ENCODE peak calls at places on chromosomes 5 and 9, in five cellular contexts. A is ovary, M is IMR-90, W is A549, C is tibial nerve. D is an unnamed sample. For H3K4me1, the result is how much of the 10 kb centered on the place peaks cover.

GRCh38 chr5:65102826-65103673 is 334.3 kb downstream of the CWC27 start:
- DNase-seq in C (peak), M (peak), A (peak), W (peak), D (peak)

GRCh38 chr5:20307391-20307790 is 319.4 kb upstream of the CDH18 start:
- DNase-seq in A (no peak), M (no peak), W (no peak), C (no peak), D (no peak)

GRCh38 chr5:9168791-9169611 is 376.9 kb downstream of the SEMA5A start:
- DNase-seq in W (no peak), M (peak), A (no peak), C (no peak), D (no peak)

GRCh38 chr9:5453673-5454072 is 3.3 kb downstream of the CD274 start:
- DNase-seq in C (no peak), W (no peak), M (no peak), A (no peak), D (no peak)

GRCh38 chr9:129151469-129151868 is 26.6 kb downstream of the IER5L start:
- DNase-seq in W (no peak), C (no peak), A (no peak), M (no peak), D (no peak)

GRCh38 chr5:61918606-61919005 is 387.4 kb upstream of the KIF2A start:
- DNase-seq in M (no peak), A (no peak), C (no peak), W (no peak), D (no peak)

GRCh38 chr5:65766159-65766558 is 44.2 kb downstream of the NLN start:
- DNase-seq in C (no peak), M (no peak), A (no peak), W (no peak), D (no peak)

GRCh38 chr5:178460598-178461425 is 129.4 kb downstream of the COL23A1 start:
- DNase-seq in M (peak), A (peak), C (peak), W (peak), D (peak)

GRCh38 chr9:92187989-92188714 is 72.9 kb upstream of the SPTLC1 start:
- DNase-seq in C (no peak), A (no peak), M (no peak), W (no peak), D (no peak)

GRCh38 chr5:96703985-96704384 is 41.8 kb downstream of the CAST start:
- DNase-seq in A (no peak), W (no peak), C (no peak), M (peak), D (peak)
- H3K4me1 ChIP-seq in A (under half), W (half or more), C (under half), M (under half), D (under half)

GRCh38 chr5:124651663-124652513 is 94.6 kb downstream of the ZNF608 start:
- DNase-seq in A (peak), M (no peak), W (peak), C (peak), D (peak)
- TF ChIP-seq POLR2A in A (no peak), M (peak), W (peak), C (no peak), D (peak)

GRCh38 chr5:17020586-17021362 is 84.7 kb upstream of the MYO10 start:
- DNase-seq in A (no peak), M (peak), C (no peak), W (no peak), D (no peak)

GRCh38 chr5:17022296-17022695 is 86.2 kb upstream of the MYO10 start:
- DNase-seq in M (no peak), W (no peak), C (no peak), A (no peak), D (no peak)

GRCh38 chr5:17018871-17019270 is 82.8 kb upstream of the MYO10 start:
- DNase-seq in M (no peak), A (no peak), W (no peak), C (no peak), D (no peak)

GRCh38 chr5:17019324-17019723 is 83.2 kb upstream of the MYO10 start:
- DNase-seq in A (no peak), W (no peak), M (peak), C (no peak), D (no peak)

DNA sequence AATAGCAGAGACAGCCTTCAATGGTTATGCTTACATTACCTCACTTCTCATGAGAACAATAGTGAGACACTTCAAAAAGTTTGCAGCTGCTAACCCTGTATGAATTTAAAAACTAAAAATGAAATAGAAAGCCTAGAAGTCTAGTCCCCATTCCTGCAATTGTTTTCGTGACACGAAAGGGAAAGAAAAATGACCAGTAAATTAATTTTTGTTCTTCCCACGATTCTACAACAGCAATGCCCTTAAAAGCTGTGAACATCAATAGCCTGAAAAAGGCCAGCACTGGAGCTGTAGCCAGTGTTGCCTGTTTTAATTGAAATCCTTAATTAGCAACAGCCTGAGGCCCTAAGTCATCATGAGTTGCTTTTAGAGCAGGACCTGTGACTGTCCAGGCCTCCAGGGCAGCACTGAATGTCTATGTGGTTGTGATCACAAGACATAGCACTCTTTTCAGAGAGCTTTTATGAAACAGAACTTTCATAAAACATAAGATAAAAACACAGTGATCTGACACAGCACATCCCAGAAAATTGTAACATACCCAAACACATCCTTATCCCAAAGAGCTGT is 85.4 kb upstream of the MYO10 start:
- DNase-seq in A (no peak), W (no peak), M (peak), C (no peak), D (no peak)
- H3K4me1 ChIP-seq in A (under half), W (under half), M (under half), C (under half), D (under half)

DNA sequence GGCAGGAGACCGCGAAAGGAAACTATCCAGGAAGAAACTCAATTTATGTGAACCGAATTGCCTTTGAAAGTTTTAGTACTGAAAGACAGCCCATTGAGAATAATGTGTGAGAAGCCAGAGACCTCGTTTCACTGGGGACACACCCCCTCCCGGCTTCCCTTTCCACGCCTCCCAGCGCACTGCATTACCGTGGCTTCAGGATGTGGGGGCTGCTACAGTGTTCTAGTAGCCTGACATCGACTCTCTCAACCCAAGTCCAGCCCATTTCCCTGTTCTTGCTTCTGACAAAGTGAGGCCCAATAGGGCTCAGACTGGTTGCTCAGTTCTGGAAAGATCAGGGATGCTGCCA is 3.5 kb downstream of the PAX5 start:
- DNase-seq in A (no peak), W (no peak), M (no peak), C (no peak), D (no peak)
- TF ChIP-seq POLR2A in A (no peak), W (no peak), M (no peak), C (no peak), D (no peak)

GRCh38 chr5:177302354-177303110 is 987 bp downstream of the RAB24 start:
- DNase-seq in C (no peak), W (no peak), M (peak), A (no peak), D (no peak)
- H3K4me1 ChIP-seq in C (under half), W (under half), M (under half), A (under half), D (under half)

GRCh38 chr5:132830436-132831094 is at the start of gene SHROOM1:
- DNase-seq in W (peak), C (no peak), A (peak), M (peak), D (no peak)

GRCh38 chr5:132828846-132829494 is 1.5 kb downstream of the SHROOM1 start:
- DNase-seq in M (no peak), A (no peak), W (no peak), C (no peak), D (no peak)

GRCh38 chr5:132827943-132828673 is 2.3 kb downstream of the SHROOM1 start:
- DNase-seq in C (no peak), M (no peak), W (no peak), A (no peak), D (no peak)

GRCh38 chr5:132831095-132831860 is 831 bp upstream of the SHROOM1 start:
- DNase-seq in W (no peak), A (no peak), C (no peak), M (no peak), D (no peak)

GRCh38 chr5:132829742-132830435 is 558 bp downstream of the SHROOM1 start:
- DNase-seq in W (peak), C (peak), M (peak), A (peak), D (peak)
- TF ChIP-seq POLR2A in W (peak), C (no peak), M (peak), A (no peak), D (no peak)

GRCh38 chr9:95495529-95495928 is 21.2 kb downstream of the PTCH1 start:
- DNase-seq in M (no peak), C (no peak), A (no peak), W (no peak), D (no peak)
- H3K4me1 ChIP-seq in M (under half), C (under half), A (under half), W (under half), D (under half)

GRCh38 chr9:130692365-130692764 is 1.2 kb upstream of the EXOSC2 start:
- DNase-seq in C (no peak), M (no peak), W (peak), A (peak), D (no peak)

GRCh38 chr9:130694205-130694604 is 625 bp downstream of the EXOSC2 start:
- DNase-seq in M (no peak), A (no peak), C (no peak), W (no peak), D (no peak)

GRCh38 chr9:130693101-130693425 is 517 bp upstream of the EXOSC2 start:
- DNase-seq in A (no peak), W (no peak), C (no peak), M (no peak), D (no peak)

GRCh38 chr9:130696139-130696650 is 2.6 kb downstream of the EXOSC2 start:
- DNase-seq in W (no peak), C (no peak), A (no peak), M (no peak), D (no peak)

DNA sequence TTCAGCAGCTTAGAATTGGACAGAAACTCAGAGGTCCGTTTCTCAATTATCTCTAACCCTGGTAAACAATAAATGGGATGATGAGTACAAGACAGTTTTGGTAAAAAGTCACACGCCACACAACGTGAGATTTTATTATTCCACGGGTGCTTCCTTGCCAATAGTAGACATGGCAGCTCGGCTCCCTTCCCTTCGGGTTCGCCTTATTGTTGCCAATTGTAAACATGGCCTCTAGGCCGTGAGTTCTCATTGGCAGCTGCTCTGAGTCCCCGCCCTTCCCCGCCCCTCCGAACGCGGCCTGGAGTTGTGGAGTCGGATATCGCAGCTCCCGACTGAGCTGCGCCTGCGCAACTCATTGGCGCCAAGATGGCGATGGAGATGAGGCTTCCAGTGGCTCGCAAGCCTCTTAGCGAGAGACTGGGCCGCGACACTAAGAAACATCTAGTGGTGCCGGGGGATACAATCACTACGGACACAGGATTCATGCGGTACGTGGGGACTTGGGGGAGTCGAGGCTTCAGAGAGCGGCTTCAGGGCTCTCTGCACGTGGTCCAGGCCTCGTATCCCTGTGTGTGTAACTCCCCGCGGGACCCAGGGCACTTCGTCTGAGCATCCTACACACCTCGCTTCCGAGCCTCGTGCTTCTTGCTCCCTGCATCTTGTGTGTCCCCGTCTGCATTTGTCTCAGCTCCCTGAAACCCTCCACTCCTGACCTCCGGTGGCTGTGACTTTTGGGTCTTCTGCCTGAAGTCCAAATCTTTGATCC is at the start of gene EXOSC2:
- DNase-seq in M (peak), W (peak), C (peak), A (peak), D (peak)
- TF ChIP-seq POLR2A in M (peak), W (peak), C (peak), A (peak), D (peak)

GRCh38 chr9:34237836-34238235 is 59.0 kb downstream of the UBAP1 start:
- DNase-seq in C (no peak), A (no peak), W (no peak), M (no peak), D (no peak)

GRCh38 chr9:34242830-34243229 is 64.0 kb downstream of the UBAP1 start:
- DNase-seq in M (no peak), W (no peak), A (no peak), C (no peak), D (no peak)

GRCh38 chr9:34240021-34240420 is 61.2 kb downstream of the UBAP1 start:
- DNase-seq in C (no peak), A (no peak), M (no peak), W (no peak), D (no peak)
- H3K4me1 ChIP-seq in C (under half), A (under half), M (under half), W (under half), D (half or more)

GRCh38 chr5:6632931-6633468 is at the start of the genes NSUN2 and SRD5A1:
- DNase-seq in A (peak), M (peak), C (peak), W (peak), D (peak)
- TF ChIP-seq POLR2A in A (peak), M (peak), C (no peak), W (peak), D (peak)